ENCODE peak calls at places on chromosomes 16 and 17, in four cellular contexts. G is Caki2; U is stimulated activated CD4-positive, alpha-beta T cell treated with anti-CD3 and anti-CD28 coated beads, Interleukin-15, amount 100 ng/mL, for 1 hour; H is LoVo. P is an unnamed sample.

GRCh38 chr16:46972971-46973456 is 460 bp downstream of the DNAJA2 start:
- DNase-seq in G (peak; percentile 14), U (peak; percentile 13), H (no peak), P (no peak)

GRCh38 chr17:82615084-82616020 is 32.9 kb downstream of the WDR45B start:
- DNase-seq in G (no peak), U (no peak), H (no peak), P (no peak)

GRCh38 chr17:5557485-5557884 is 26.8 kb downstream of the NLRP1 start:
- DNase-seq in G (peak; percentile 14), U (no peak), H (no peak), P (no peak)

GRCh38 chr16:87795336-87795735 is 29.6 kb upstream of the KLHDC4 start:
- DNase-seq in G (no peak), U (no peak), H (no peak), P (no peak)

GRCh38 chr16:67954421-67955196 is 10.7 kb upstream of the LCAT start:
- DNase-seq in G (no peak), U (no peak), H (no peak), P (no peak)

GRCh38 chr16:12612598-12613101 is 191.0 kb downstream of the CPPED1 start:
- DNase-seq in G (peak; percentile 97), U (no peak), H (peak; percentile 83), P (no peak)

GRCh38 chr17:62188713-62189112 is 123.6 kb upstream of the MED13 start:
- DNase-seq in G (peak; percentile 96), U (no peak), H (peak; percentile 89), P (no peak)

GRCh38 chr17:21113106-21113690 is 13.6 kb upstream of the DHRS7B start:
- DNase-seq in G (no peak), U (no peak), H (no peak), P (no peak)

GRCh38 chr17:43226393-43226792 is 2.0 kb downstream of the CCDC200 start:
- DNase-seq in G (no peak), U (no peak), H (no peak), P (no peak)

GRCh38 chr17:27535178-27535928 is 79.1 kb downstream of the KSR1 start:
- DNase-seq in G (no peak), U (no peak), H (peak; percentile 51), P (no peak)

GRCh38 chr16:73365010-73365409 is 317.1 kb upstream of the ZFHX3 start:
- DNase-seq in G (no peak), U (no peak), H (no peak), P (no peak)

GRCh38 chr17:51456942-51457341 is 196.6 kb downstream of the UTP18 start:
- DNase-seq in G (no peak), U (no peak), H (no peak), P (no peak)

GRCh38 chr17:10061131-10061581 is 137.2 kb downstream of the GAS7 start:
- DNase-seq in G (no peak), U (no peak), H (no peak), P (no peak)

GRCh38 chr17:70089513-70090148 is 14.6 kb downstream of the KCNJ16 start:
- DNase-seq in G (peak; percentile 89), U (no peak), H (no peak), P (no peak)

GRCh38 chr16:56558024-56558747 is 6.7 kb upstream of the MT4 start:
- DNase-seq in G (peak; percentile 5), U (no peak), H (peak; percentile 25), P (no peak)

GRCh38 chr17:49339359-49339758 is 22.7 kb downstream of the ZNF652 start:
- DNase-seq in G (no peak), U (no peak), H (no peak), P (no peak)

GRCh38 chr17:72280881-72281280 is 160.1 kb downstream of the SOX9 start:
- DNase-seq in G (no peak), U (no peak), H (no peak), P (no peak)

GRCh38 chr17:2710804-2711607 is 558 bp downstream of the CLUH start:
- DNase-seq in G (no peak), U (no peak), H (peak; percentile 7), P (no peak)

GRCh38 chr17:63841350-63842172 is 924 bp downstream of the SMARCD2 start:
- DNase-seq in G (peak; percentile 37), U (no peak), H (no peak), P (no peak)

GRCh38 chr16:85416267-85417109 is 196.6 kb upstream of the GSE1 start:
- DNase-seq in G (no peak), U (peak; percentile 37), H (peak; percentile 31), P (peak; percentile 44)

GRCh38 chr16:59632266-59632855 is 898.2 kb upstream of the GOT2 start:
- DNase-seq in G (no peak), U (no peak), H (no peak), P (no peak)

GRCh38 chr17:58401287-58401686 is 16.0 kb downstream of the RNF43 start:
- DNase-seq in G (no peak), U (no peak), H (no peak), P (no peak)

GRCh38 chr17:11787074-11787473 is 188.8 kb downstream of the DNAH9 start:
- DNase-seq in G (no peak), U (no peak), H (no peak), P (no peak)

GRCh38 chr17:8151641-8152111 is 528 bp downstream of the PER1 start:
- DNase-seq in G (peak; percentile 25), U (no peak), H (no peak), P (no peak)

GRCh38 chr17:68356520-68356919 is 65.2 kb downstream of the ARSG start:
- DNase-seq in G (no peak), U (peak; percentile 19), H (no peak), P (peak; percentile 23)

GRCh38 chr16:50942143-50942542 is 200.3 kb downstream of the CYLD start:
- DNase-seq in G (no peak), U (no peak), H (no peak), P (no peak)

GRCh38 chr17:80647746-80648145 is 103.1 kb downstream of the RPTOR start:
- DNase-seq in G (peak; percentile 32), U (no peak), H (peak; percentile 4), P (no peak)

GRCh38 chr16:1082266-1082951 is 9.9 kb downstream of the SSTR5 start:
- DNase-seq in G (peak; percentile 91), U (no peak), H (peak; percentile 86), P (no peak)

GRCh38 chr17:79799174-79799537 is 2.3 kb upstream of the CBX8 start:
- DNase-seq in G (no peak), U (no peak), H (no peak), P (no peak)

GRCh38 chr16:5633845-5634440 is 536.3 kb upstream of the EEF2KMT start:
- DNase-seq in G (peak; percentile 26), U (no peak), H (peak; percentile 14), P (no peak)

GRCh38 chr17:63537991-63538692 is 12.1 kb upstream of the DCAF7 start:
- DNase-seq in G (no peak), U (no peak), H (no peak), P (no peak)

GRCh38 chr16:3020604-3021448 is 658 bp downstream of the TNFRSF12A start:
- DNase-seq in G (peak; percentile 97), U (peak; percentile 49), H (peak; percentile 89), P (peak; percentile 35)

P was measured in stimulated activated CD8-positive, alpha-beta memory T cell treated with anti-CD3 and anti-CD28 coated beads, Interleukin-15, amount 100 ng/mL, for 1 hour.